ENCODE peak calls at places on chromosomes 11 and 22, in seven cellular contexts. E is adrenal gland, L is SW 1271, D is HFFc6, X is NCI-H774, S is NCI-H1105, H is activated gamma-delta T cell. I is an unnamed sample.

GRCh38 chr11:95092549-95093324 is 3.1 kb downstream of the ENDOD1 start:
- DNase-seq in L (peak; percentile 53), D (peak; percentile 73), S (no peak), H (no peak), E (peak; percentile 41), X (no peak), I (no peak)

GRCh38 chr11:1178906-1179305 is 21.2 kb downstream of the MUC5AC start:
- DNase-seq in H (no peak), S (no peak), L (no peak), E (no peak), X (no peak), D (no peak), I (no peak)

GRCh38 chr11:92226331-92227232 is 2.0 kb downstream of the FAT3 start:
- DNase-seq in X (peak; percentile 54), H (peak; percentile 6), E (no peak), D (no peak), L (no peak), S (peak; percentile 22), I (peak; percentile 54)

GRCh38 chr11:66476841-66477251 is 3.4 kb upstream of the DPP3 start:
- DNase-seq in S (no peak), E (no peak), L (no peak), D (no peak), H (no peak), X (no peak), I (no peak)

GRCh38 chr22:47818496-47818895 is 1056.0 kb downstream of the TBC1D22A start:
- DNase-seq in H (no peak), L (no peak), X (no peak), D (no peak), S (no peak), E (no peak), I (no peak)

GRCh38 chr11:103420593-103420992 is 311.4 kb downstream of the DYNC2H1 start:
- DNase-seq in S (no peak), H (no peak), E (no peak), X (no peak), L (no peak), D (peak; percentile 82), I (no peak)

GRCh38 chr11:62850911-62851806 is 11.8 kb upstream of the WDR74 start:
- DNase-seq in S (peak; percentile 8), E (no peak), L (no peak), H (no peak), D (no peak), X (no peak), I (no peak)

GRCh38 chr11:64103377-64103985 is 62.4 kb downstream of the MACROD1 start:
- DNase-seq in E (no peak), D (no peak), X (no peak), S (no peak), L (no peak), H (no peak), I (peak; percentile 95)

GRCh38 chr22:49064836-49065235 is 762.8 kb downstream of the BRD1 start:
- DNase-seq in D (no peak), E (no peak), H (no peak), L (no peak), S (no peak), X (no peak), I (no peak)

GRCh38 chr11:8257003-8257664 is 6.5 kb downstream of the LMO1 start:
- DNase-seq in L (no peak), D (no peak), H (no peak), E (no peak), S (no peak), X (no peak), I (no peak)

GRCh38 chr11:69215784-69216415 is 60.2 kb downstream of the SMIM38 start:
- DNase-seq in L (no peak), D (peak; percentile 25), H (no peak), S (no peak), X (no peak), E (peak; percentile 6), I (no peak)

GRCh38 chr11:122772945-122773344 is 65.4 kb upstream of the CRTAM start:
- DNase-seq in X (no peak), L (no peak), D (no peak), S (no peak), E (no peak), H (no peak), I (no peak)

GRCh38 chr22:26586556-26587325 is 3.2 kb downstream of the TPST2 start:
- DNase-seq in L (no peak), E (no peak), H (no peak), D (no peak), S (no peak), X (no peak), I (no peak)